ENCODE peak calls at places on chromosomes 2 and 18, in ten cellular contexts. One of them, this sample, is unnamed.

GRCh38 chr2:40431600-40431955 is 20.3 kb downstream of the SLC8A1 start:
- DNase-seq in CD8-positive, alpha-beta T cell: no peak
- DNase-seq in cardiac muscle cell: no peak
- DNase-seq in Peyer's patch: no peak
- DNase-seq in uterus: peak; percentile 38
- DNase-seq in small intestine: no peak
- DNase-seq in transverse colon: no peak
- DNase-seq in CD4-positive, alpha-beta memory T cell: no peak
- DNase-seq in PC-9: no peak
- DNase-seq in heart left ventricle: peak; percentile 48
- DNase-seq in this sample: peak; percentile 70

GRCh38 chr2:58702302-58702696 is 461.2 kb upstream of the FANCL start:
- DNase-seq in CD8-positive, alpha-beta T cell: no peak
- DNase-seq in cardiac muscle cell: no peak
- DNase-seq in Peyer's patch: no peak
- DNase-seq in uterus: no peak
- DNase-seq in small intestine: no peak
- DNase-seq in transverse colon: no peak
- DNase-seq in CD4-positive, alpha-beta memory T cell: no peak
- DNase-seq in PC-9: peak; percentile 6
- DNase-seq in heart left ventricle: no peak
- DNase-seq in this sample: no peak

GRCh38 chr2:103445356-103445755 is 683.5 kb downstream of the TMEM182 start:
- DNase-seq in CD8-positive, alpha-beta T cell: no peak
- DNase-seq in cardiac muscle cell: no peak
- DNase-seq in Peyer's patch: no peak
- DNase-seq in uterus: no peak
- DNase-seq in small intestine: no peak
- DNase-seq in transverse colon: no peak
- DNase-seq in CD4-positive, alpha-beta memory T cell: no peak
- DNase-seq in PC-9: no peak
- DNase-seq in heart left ventricle: no peak
- DNase-seq in this sample: no peak

GRCh38 chr18:75530548-75531211 is 103.2 kb upstream of the SMIM21 start:
- DNase-seq in CD8-positive, alpha-beta T cell: no peak
- DNase-seq in cardiac muscle cell: no peak
- DNase-seq in Peyer's patch: no peak
- DNase-seq in uterus: no peak
- DNase-seq in small intestine: no peak
- DNase-seq in transverse colon: no peak
- DNase-seq in CD4-positive, alpha-beta memory T cell: no peak
- DNase-seq in PC-9: no peak
- DNase-seq in heart left ventricle: peak; percentile 69
- DNase-seq in this sample: no peak

GRCh38 chr2:41919135-41919534 is 128.7 kb upstream of the PKDCC start:
- DNase-seq in CD8-positive, alpha-beta T cell: no peak
- DNase-seq in cardiac muscle cell: no peak
- DNase-seq in Peyer's patch: no peak
- DNase-seq in uterus: no peak
- DNase-seq in small intestine: no peak
- DNase-seq in transverse colon: no peak
- DNase-seq in CD4-positive, alpha-beta memory T cell: no peak
- DNase-seq in PC-9: no peak
- DNase-seq in heart left ventricle: no peak
- DNase-seq in this sample: no peak

GRCh38 chr2:62297642-62298010 is 101.7 kb downstream of the B3GNT2 start:
- DNase-seq in CD8-positive, alpha-beta T cell: no peak
- DNase-seq in cardiac muscle cell: peak; percentile 41
- DNase-seq in Peyer's patch: no peak
- DNase-seq in uterus: no peak
- DNase-seq in small intestine: no peak
- DNase-seq in transverse colon: no peak
- DNase-seq in CD4-positive, alpha-beta memory T cell: no peak
- DNase-seq in PC-9: no peak
- DNase-seq in heart left ventricle: no peak
- DNase-seq in this sample: no peak

GRCh38 chr2:49972699-49973098 is 818.4 kb upstream of the FSHR start:
- DNase-seq in CD8-positive, alpha-beta T cell: no peak
- DNase-seq in cardiac muscle cell: peak; percentile 44
- DNase-seq in Peyer's patch: no peak
- DNase-seq in uterus: no peak
- DNase-seq in small intestine: no peak
- DNase-seq in transverse colon: no peak
- DNase-seq in CD4-positive, alpha-beta memory T cell: no peak
- DNase-seq in PC-9: no peak
- DNase-seq in heart left ventricle: no peak
- DNase-seq in this sample: no peak

GRCh38 chr2:3839489-3839888 is 136.1 kb downstream of the DCDC2C start:
- DNase-seq in CD8-positive, alpha-beta T cell: no peak
- DNase-seq in cardiac muscle cell: peak; percentile 55
- DNase-seq in Peyer's patch: no peak
- DNase-seq in uterus: no peak
- DNase-seq in small intestine: no peak
- DNase-seq in transverse colon: no peak
- DNase-seq in CD4-positive, alpha-beta memory T cell: no peak
- DNase-seq in PC-9: no peak
- DNase-seq in heart left ventricle: no peak
- DNase-seq in this sample: no peak

GRCh38 chr2:109526442-109526970 is 87.3 kb downstream of the SEPTIN10 start:
- DNase-seq in CD8-positive, alpha-beta T cell: no peak
- DNase-seq in cardiac muscle cell: no peak
- DNase-seq in Peyer's patch: no peak
- DNase-seq in uterus: no peak
- DNase-seq in small intestine: no peak
- DNase-seq in transverse colon: no peak
- DNase-seq in CD4-positive, alpha-beta memory T cell: no peak
- DNase-seq in PC-9: no peak
- DNase-seq in heart left ventricle: no peak
- DNase-seq in this sample: no peak

GRCh38 chr18:76955529-76956170 is 133.3 kb downstream of the ZNF236 start:
- DNase-seq in CD8-positive, alpha-beta T cell: no peak
- DNase-seq in cardiac muscle cell: no peak
- DNase-seq in Peyer's patch: no peak
- DNase-seq in uterus: no peak
- DNase-seq in small intestine: peak; percentile 56
- DNase-seq in transverse colon: peak; percentile 70
- DNase-seq in CD4-positive, alpha-beta memory T cell: no peak
- DNase-seq in PC-9: no peak
- DNase-seq in heart left ventricle: no peak
- DNase-seq in this sample: no peak

GRCh38 chr2:199716807-199717586 is 134.0 kb downstream of the FTCDNL1 start:
- DNase-seq in CD8-positive, alpha-beta T cell: no peak
- DNase-seq in cardiac muscle cell: peak; percentile 43
- DNase-seq in Peyer's patch: no peak
- DNase-seq in uterus: no peak
- DNase-seq in small intestine: no peak
- DNase-seq in transverse colon: no peak
- DNase-seq in CD4-positive, alpha-beta memory T cell: no peak
- DNase-seq in PC-9: peak; percentile 43
- DNase-seq in heart left ventricle: no peak
- DNase-seq in this sample: no peak

GRCh38 chr2:121356058-121356640 is 71.1 kb upstream of the TFCP2L1 start:
- DNase-seq in CD8-positive, alpha-beta T cell: peak; percentile 34
- DNase-seq in cardiac muscle cell: peak; percentile 80
- DNase-seq in Peyer's patch: no peak
- DNase-seq in uterus: no peak
- DNase-seq in small intestine: peak; percentile 79
- DNase-seq in transverse colon: peak; percentile 59
- DNase-seq in CD4-positive, alpha-beta memory T cell: no peak
- DNase-seq in PC-9: peak; percentile 56
- DNase-seq in heart left ventricle: no peak
- DNase-seq in this sample: no peak

GRCh38 chr2:30408961-30409387 is 38.1 kb upstream of the LCLAT1 start:
- DNase-seq in CD8-positive, alpha-beta T cell: no peak
- DNase-seq in cardiac muscle cell: no peak
- DNase-seq in Peyer's patch: no peak
- DNase-seq in uterus: no peak
- DNase-seq in small intestine: no peak
- DNase-seq in transverse colon: no peak
- DNase-seq in CD4-positive, alpha-beta memory T cell: no peak
- DNase-seq in PC-9: no peak
- DNase-seq in heart left ventricle: no peak
- DNase-seq in this sample: no peak

GRCh38 chr18:67010916-67011315 is 407.0 kb upstream of the CDH19 start:
- DNase-seq in CD8-positive, alpha-beta T cell: no peak
- DNase-seq in cardiac muscle cell: no peak
- DNase-seq in Peyer's patch: no peak
- DNase-seq in uterus: no peak
- DNase-seq in small intestine: no peak
- DNase-seq in transverse colon: no peak
- DNase-seq in CD4-positive, alpha-beta memory T cell: no peak
- DNase-seq in PC-9: no peak
- DNase-seq in heart left ventricle: no peak
- DNase-seq in this sample: no peak

GRCh38 chr2:195575879-195576391 is 81.1 kb upstream of the SLC39A10 start:
- DNase-seq in CD8-positive, alpha-beta T cell: no peak
- DNase-seq in cardiac muscle cell: no peak
- DNase-seq in Peyer's patch: no peak
- DNase-seq in uterus: no peak
- DNase-seq in small intestine: peak; percentile 33
- DNase-seq in transverse colon: peak; percentile 33
- DNase-seq in CD4-positive, alpha-beta memory T cell: no peak
- DNase-seq in PC-9: no peak
- DNase-seq in heart left ventricle: no peak
- DNase-seq in this sample: no peak

GRCh38 chr2:170690671-170691070 is 24.5 kb upstream of the SP5 start:
- DNase-seq in CD8-positive, alpha-beta T cell: no peak
- DNase-seq in cardiac muscle cell: no peak
- DNase-seq in Peyer's patch: no peak
- DNase-seq in uterus: no peak
- DNase-seq in small intestine: no peak
- DNase-seq in transverse colon: no peak
- DNase-seq in CD4-positive, alpha-beta memory T cell: no peak
- DNase-seq in PC-9: no peak
- DNase-seq in heart left ventricle: no peak
- DNase-seq in this sample: no peak

GRCh38 chr2:190809139-190809764 is 71.4 kb upstream of the GLS start:
- DNase-seq in CD8-positive, alpha-beta T cell: no peak
- DNase-seq in cardiac muscle cell: no peak
- DNase-seq in Peyer's patch: no peak
- DNase-seq in uterus: no peak
- DNase-seq in small intestine: peak; percentile 95
- DNase-seq in transverse colon: peak; percentile 38
- DNase-seq in CD4-positive, alpha-beta memory T cell: no peak
- DNase-seq in PC-9: no peak
- DNase-seq in heart left ventricle: no peak
- DNase-seq in this sample: no peak

GRCh38 chr18:2337552-2338141 is 233.7 kb downstream of the METTL4 start:
- DNase-seq in CD8-positive, alpha-beta T cell: no peak
- DNase-seq in cardiac muscle cell: no peak
- DNase-seq in Peyer's patch: no peak
- DNase-seq in uterus: no peak
- DNase-seq in small intestine: peak; percentile 34
- DNase-seq in transverse colon: peak; percentile 19
- DNase-seq in CD4-positive, alpha-beta memory T cell: peak; percentile 18
- DNase-seq in PC-9: no peak
- DNase-seq in heart left ventricle: no peak
- DNase-seq in this sample: peak; percentile 22

GRCh38 chr18:1294229-1294628 is 389.6 kb downstream of the ADCYAP1 start:
- DNase-seq in CD8-positive, alpha-beta T cell: no peak
- DNase-seq in cardiac muscle cell: no peak
- DNase-seq in Peyer's patch: no peak
- DNase-seq in uterus: no peak
- DNase-seq in small intestine: no peak
- DNase-seq in transverse colon: no peak
- DNase-seq in CD4-positive, alpha-beta memory T cell: no peak
- DNase-seq in PC-9: no peak
- DNase-seq in heart left ventricle: no peak
- DNase-seq in this sample: no peak
- H3K9me3 ChIP-seq in CD8-positive, alpha-beta T cell: no peaks in the 10 kb centered on the region
- H3K9me3 ChIP-seq in cardiac muscle cell: no peaks in the 10 kb centered on the region
- H3K9me3 ChIP-seq in Peyer's patch: no peaks in the 10 kb centered on the region
- H3K9me3 ChIP-seq in uterus: no peaks in the 10 kb centered on the region
- H3K9me3 ChIP-seq in small intestine: no peaks in the 10 kb centered on the region
- H3K9me3 ChIP-seq in transverse colon: no peaks in the 10 kb centered on the region
- H3K9me3 ChIP-seq in CD4-positive, alpha-beta memory T cell: no peaks in the 10 kb centered on the region
- H3K9me3 ChIP-seq in PC-9: no peaks in the 10 kb centered on the region
- H3K9me3 ChIP-seq in heart left ventricle: no peaks in the 10 kb centered on the region
- H3K9me3 ChIP-seq in this sample: no peaks in the 10 kb centered on the region

DNA sequence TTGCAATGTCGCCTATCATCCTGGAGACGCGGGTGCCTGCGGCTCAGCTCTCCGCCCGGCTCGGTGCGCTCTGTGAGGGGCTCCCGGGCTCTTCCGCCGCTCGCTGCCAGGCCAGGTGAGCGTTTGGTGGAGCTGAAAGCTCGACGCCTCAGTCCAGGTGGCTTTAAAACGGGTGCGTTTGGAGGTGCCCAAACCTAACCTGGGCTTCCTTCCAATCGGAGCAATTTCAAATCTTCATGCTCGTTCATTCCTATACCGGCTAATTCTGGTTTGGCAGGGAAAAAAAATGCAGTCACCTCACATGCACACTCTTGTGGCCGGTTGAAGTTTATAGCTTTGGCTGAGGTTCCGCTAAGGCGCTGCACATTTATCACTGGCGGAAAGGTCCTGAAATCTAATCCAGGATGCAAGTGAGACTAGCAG is at the start of gene SLC16A14:
- DNase-seq in CD8-positive, alpha-beta T cell: peak; percentile 60
- DNase-seq in cardiac muscle cell: peak; percentile 53
- DNase-seq in Peyer's patch: peak; percentile 53
- DNase-seq in uterus: peak; percentile 23
- DNase-seq in small intestine: peak; percentile 47
- DNase-seq in transverse colon: peak; percentile 49
- DNase-seq in CD4-positive, alpha-beta memory T cell: peak; percentile 22
- DNase-seq in PC-9: peak; percentile 20
- DNase-seq in heart left ventricle: no peak
- DNase-seq in this sample: no peak
- H3K27ac ChIP-seq in CD8-positive, alpha-beta T cell: peak within 1 kb of the TSS; percentile 28
- H3K27ac ChIP-seq in cardiac muscle cell: no peak within 1 kb of the TSS
- H3K27ac ChIP-seq in Peyer's patch: peak within 1 kb of the TSS; percentile 47
- H3K27ac ChIP-seq in uterus: peak within 1 kb of the TSS; percentile 76
- H3K27ac ChIP-seq in small intestine: no peak within 1 kb of the TSS
- H3K27ac ChIP-seq in transverse colon: peak within 1 kb of the TSS; percentile 64
- H3K27ac ChIP-seq in CD4-positive, alpha-beta memory T cell: no peak within 1 kb of the TSS
- H3K27ac ChIP-seq in PC-9: no peak within 1 kb of the TSS
- H3K27ac ChIP-seq in heart left ventricle: peak within 1 kb of the TSS; percentile 60
- H3K27ac ChIP-seq in this sample: peak within 1 kb of the TSS; percentile 64

DNA sequence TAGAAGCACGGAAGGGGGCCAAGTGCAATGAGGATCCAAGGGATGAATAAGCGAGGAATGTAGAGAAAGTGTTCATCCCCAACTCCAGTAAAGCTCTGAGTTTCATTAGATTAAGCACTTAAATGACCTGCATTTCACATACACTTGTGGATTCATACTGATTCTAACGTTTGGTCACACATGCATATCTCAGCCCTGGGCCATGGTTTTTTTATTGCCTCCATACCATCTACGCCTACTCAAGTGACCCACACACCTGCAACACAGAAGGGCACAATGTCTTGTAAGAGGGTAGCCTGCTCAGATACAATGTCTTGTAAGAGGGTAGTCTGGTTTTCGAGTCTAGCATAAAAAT is 566 bp upstream of the MRPS5 start:
- DNase-seq in CD8-positive, alpha-beta T cell: no peak
- DNase-seq in cardiac muscle cell: no peak
- DNase-seq in Peyer's patch: no peak
- DNase-seq in uterus: no peak
- DNase-seq in small intestine: no peak
- DNase-seq in transverse colon: no peak
- DNase-seq in CD4-positive, alpha-beta memory T cell: no peak
- DNase-seq in PC-9: no peak
- DNase-seq in heart left ventricle: no peak
- DNase-seq in this sample: no peak
- H3K4me1 ChIP-seq in CD8-positive, alpha-beta T cell: peaks cover 29% of the 10 kb centered on the region
- H3K4me1 ChIP-seq in cardiac muscle cell: no peaks in the 10 kb centered on the region
- H3K4me1 ChIP-seq in Peyer's patch: no peaks in the 10 kb centered on the region
- H3K4me1 ChIP-seq in uterus: no peaks in the 10 kb centered on the region
- H3K4me1 ChIP-seq in small intestine: peaks cover 7% of the 10 kb centered on the region
- H3K4me1 ChIP-seq in transverse colon: peaks cover 3% of the 10 kb centered on the region
- H3K4me1 ChIP-seq in CD4-positive, alpha-beta memory T cell: peaks cover 36% of the 10 kb centered on the region
- H3K4me1 ChIP-seq in PC-9: peaks cover 18% of the 10 kb centered on the region
- H3K4me1 ChIP-seq in heart left ventricle: peaks cover 28% of the 10 kb centered on the region
- H3K4me1 ChIP-seq in this sample: peaks cover 14% of the 10 kb centered on the region

GRCh38 chr2:183780072-183780471 is 655.8 kb downstream of the NUP35 start:
- DNase-seq in CD8-positive, alpha-beta T cell: no peak
- DNase-seq in cardiac muscle cell: no peak
- DNase-seq in Peyer's patch: no peak
- DNase-seq in uterus: no peak
- DNase-seq in small intestine: no peak
- DNase-seq in transverse colon: no peak
- DNase-seq in CD4-positive, alpha-beta memory T cell: no peak
- DNase-seq in PC-9: no peak
- DNase-seq in heart left ventricle: no peak
- DNase-seq in this sample: no peak
- H3K9me3 ChIP-seq in CD8-positive, alpha-beta T cell: peaks cover 5% of the 10 kb centered on the region
- H3K9me3 ChIP-seq in cardiac muscle cell: no peaks in the 10 kb centered on the region
- H3K9me3 ChIP-seq in Peyer's patch: no peaks in the 10 kb centered on the region
- H3K9me3 ChIP-seq in uterus: no peaks in the 10 kb centered on the region
- H3K9me3 ChIP-seq in small intestine: no peaks in the 10 kb centered on the region
- H3K9me3 ChIP-seq in transverse colon: peaks cover 3% of the 10 kb centered on the region
- H3K9me3 ChIP-seq in CD4-positive, alpha-beta memory T cell: no peaks in the 10 kb centered on the region
- H3K9me3 ChIP-seq in PC-9: no peaks in the 10 kb centered on the region
- H3K9me3 ChIP-seq in heart left ventricle: no peaks in the 10 kb centered on the region
- H3K9me3 ChIP-seq in this sample: no peaks in the 10 kb centered on the region